ENCODE peak calls at places on chromosomes 11 and 22, in six cellular contexts. One of them, this sample, is unnamed.

GRCh38 chr11:131300304-131300703 is 70.1 kb upstream of the NTM start:
- DNase-seq in AG08396: no peak
- DNase-seq in pancreas: no peak
- DNase-seq in H9: no peak
- DNase-seq in cardiac muscle cell: no peak
- DNase-seq in KG1: no peak
- DNase-seq in this sample: no peak

GRCh38 chr11:132402056-132402684 is 1031.8 kb downstream of the NTM start:
- DNase-seq in AG08396: peak; percentile 30
- DNase-seq in cardiac muscle cell: peak; percentile 71
- DNase-seq in H9: peak; percentile 76
- DNase-seq in pancreas: no peak
- DNase-seq in KG1: no peak
- DNase-seq in this sample: peak; percentile 5

GRCh38 chr11:75576445-75577049 is 14.5 kb downstream of the SERPINH1 start:
- DNase-seq in pancreas: no peak
- DNase-seq in KG1: peak; percentile 23
- DNase-seq in cardiac muscle cell: no peak
- DNase-seq in AG08396: peak; percentile 61
- DNase-seq in H9: peak; percentile 77
- DNase-seq in this sample: no peak

GRCh38 chr11:110184974-110185597 is 91.9 kb downstream of the ZC3H12C start:
- DNase-seq in AG08396: no peak
- DNase-seq in KG1: no peak
- DNase-seq in pancreas: no peak
- DNase-seq in cardiac muscle cell: no peak
- DNase-seq in H9: no peak
- DNase-seq in this sample: no peak

GRCh38 chr11:78798567-78799170 is 224.0 kb upstream of the NARS2 start:
- DNase-seq in pancreas: peak; percentile 62
- DNase-seq in AG08396: peak; percentile 69
- DNase-seq in KG1: peak; percentile 25
- DNase-seq in cardiac muscle cell: peak; percentile 78
- DNase-seq in H9: peak; percentile 77
- DNase-seq in this sample: no peak

GRCh38 chr22:46774456-46775363 is 12.3 kb downstream of the TBC1D22A start:
- DNase-seq in pancreas: no peak
- DNase-seq in KG1: no peak
- DNase-seq in H9: no peak
- DNase-seq in AG08396: no peak
- DNase-seq in cardiac muscle cell: no peak
- DNase-seq in this sample: no peak

GRCh38 chr22:45775062-45775461 is 103.4 kb downstream of the ATXN10 start:
- DNase-seq in KG1: no peak
- DNase-seq in pancreas: no peak
- DNase-seq in H9: no peak
- DNase-seq in AG08396: no peak
- DNase-seq in cardiac muscle cell: no peak
- DNase-seq in this sample: no peak

GRCh38 chr11:86692317-86692716 is 19.9 kb upstream of the ME3 start:
- DNase-seq in AG08396: no peak
- DNase-seq in pancreas: no peak
- DNase-seq in KG1: no peak
- DNase-seq in cardiac muscle cell: no peak
- DNase-seq in H9: no peak
- DNase-seq in this sample: no peak

GRCh38 chr11:93197383-93198220 is at the start of gene SLC36A4:
- DNase-seq in H9: peak; percentile 96
- DNase-seq in cardiac muscle cell: peak; percentile 93
- DNase-seq in pancreas: peak; percentile 87
- DNase-seq in KG1: peak; percentile 91
- DNase-seq in AG08396: peak; percentile 92
- DNase-seq in this sample: peak; percentile 81

GRCh38 chr11:1827095-1827797 is 7.5 kb upstream of the SYT8 start:
- DNase-seq in H9: no peak
- DNase-seq in cardiac muscle cell: no peak
- DNase-seq in KG1: no peak
- DNase-seq in pancreas: peak; percentile 83
- DNase-seq in AG08396: peak; percentile 87
- DNase-seq in this sample: no peak

GRCh38 chr11:133945087-133945974 is 11.4 kb downstream of the IGSF9B start:
- DNase-seq in KG1: no peak
- DNase-seq in cardiac muscle cell: no peak
- DNase-seq in pancreas: no peak
- DNase-seq in H9: no peak
- DNase-seq in AG08396: peak; percentile 51
- DNase-seq in this sample: no peak

GRCh38 chr11:10328314-10329090 is 23.6 kb downstream of the ADM start:
- DNase-seq in KG1: no peak
- DNase-seq in cardiac muscle cell: no peak
- DNase-seq in H9: no peak
- DNase-seq in pancreas: no peak
- DNase-seq in AG08396: no peak
- DNase-seq in this sample: no peak

GRCh38 chr11:62501432-62501891 is 45.1 kb downstream of the AHNAK start:
- DNase-seq in cardiac muscle cell: peak; percentile 52
- DNase-seq in H9: no peak
- DNase-seq in KG1: no peak
- DNase-seq in pancreas: no peak
- DNase-seq in AG08396: peak; percentile 37
- DNase-seq in this sample: no peak

GRCh38 chr11:9855579-9856260 is 191.8 kb downstream of the SWAP70 start:
- DNase-seq in cardiac muscle cell: no peak
- DNase-seq in H9: no peak
- DNase-seq in KG1: no peak
- DNase-seq in AG08396: peak; percentile 30
- DNase-seq in pancreas: no peak
- DNase-seq in this sample: no peak

This sample was measured in NCI-H460.